ENCODE peak calls at places on chromosomes 3 and 15, in four cellular contexts. O, X, L and V are unnamed samples.

GRCh38 chr3:111764645-111765091 is 94.4 kb upstream of the PHLDB2 start:
- DNase-seq in X (peak; percentile 64), O (peak; percentile 92), L (no peak), V (no peak)

GRCh38 chr3:8557298-8557697 is 55.7 kb downstream of the LMCD1 start:
- DNase-seq in X (no peak), L (no peak), O (peak; percentile 45), V (no peak)

GRCh38 chr15:39312984-39313383 is 267.9 kb upstream of the THBS1 start:
- DNase-seq in O (peak; percentile 42), L (no peak), X (no peak), V (no peak)

GRCh38 chr15:56325186-56325585 is 40.0 kb upstream of the TEX9 start:
- DNase-seq in O (peak; percentile 53), L (no peak), X (peak; percentile 67), V (no peak)

GRCh38 chr15:95845862-95846515 is 484.5 kb upstream of the NR2F2 start:
- DNase-seq in O (peak; percentile 24), L (no peak), X (no peak), V (no peak)

GRCh38 chr3:150149651-150150051 is 179.0 kb upstream of the PFN2 start:
- DNase-seq in O (peak; percentile 96), X (peak; percentile 90), L (no peak), V (no peak)

GRCh38 chr15:94704421-94704820 is 473.1 kb downstream of the MCTP2 start:
- DNase-seq in X (no peak), L (no peak), O (no peak), V (no peak)

GRCh38 chr3:71005797-71006321 is 577.7 kb downstream of the FOXP1 start:
- DNase-seq in L (no peak), X (no peak), O (peak; percentile 32), V (no peak)

GRCh38 chr3:39519554-39519953 is 52.1 kb downstream of the MOBP start:
- DNase-seq in L (no peak), X (no peak), O (no peak), V (no peak)

GRCh38 chr3:65884072-65884471 is 154.6 kb downstream of the MAGI1 start:
- DNase-seq in X (no peak), L (no peak), O (no peak), V (no peak)

GRCh38 chr3:61560452-61561373 is 658 bp upstream of the PTPRG start:
- DNase-seq in O (peak; percentile 79), L (no peak), X (peak; percentile 85), V (peak; percentile 91)

GRCh38 chr15:84715442-84716035 is 400 bp downstream of the SEC11A start:
- DNase-seq in X (peak; percentile 16), L (no peak), O (peak; percentile 28), V (peak; percentile 50)

GRCh38 chr15:38758001-38758400 is 193.4 kb upstream of the RASGRP1 start:
- DNase-seq in L (no peak), O (peak; percentile 49), X (peak; percentile 89), V (peak; percentile 3)

GRCh38 chr3:190369701-190370295 is 18.2 kb upstream of the CLDN16 start:
- DNase-seq in X (no peak), O (no peak), L (no peak), V (no peak)

GRCh38 chr3:5021571-5022092 is 42.4 kb downstream of the BHLHE40 start:
- DNase-seq in O (peak; percentile 87), X (peak; percentile 52), L (peak; percentile 89), V (no peak)

GRCh38 chr3:63872135-63872924 is 8.7 kb downstream of the ATXN7 start:
- DNase-seq in O (peak; percentile 87), X (peak; percentile 76), L (no peak), V (no peak)

GRCh38 chr15:54594115-54594514 is 602.6 kb downstream of the RSL24D1 start:
- DNase-seq in O (no peak), X (no peak), L (no peak), V (peak; percentile 2)

GRCh38 chr3:127177226-127177625 is 15.7 kb upstream of the PRR23E start:
- DNase-seq in L (no peak), X (no peak), O (peak; percentile 21), V (no peak)
- TF ChIP-seq CTCF in L (no peak), X (peak; percentile 14), O (peak; percentile 16), V (no peak)

GRCh38 chr3:16896820-16897219 is 12.1 kb downstream of the PLCL2 start:
- DNase-seq in X (no peak), L (no peak), O (no peak), V (no peak)
- H3K4me3 ChIP-seq in X (no peak overlapping the region), L (no peak overlapping the region), O (no peak overlapping the region), V (no peak overlapping the region)

GRCh38 chr3:184423567-184423966 is 43.7 kb downstream of the CHRD start:
- DNase-seq in O (peak; percentile 30), L (no peak), X (no peak), V (no peak)
- TF ChIP-seq CTCF in O (no peak), L (no peak), X (no peak), V (no peak)

GRCh38 chr3:181713673-181714270 is 2.0 kb downstream of the SOX2 start:
- DNase-seq in X (no peak), O (no peak), L (no peak), V (no peak)
- H3K4me3 ChIP-seq in X (no peak overlapping the region), O (no peak overlapping the region), L (no peak overlapping the region), V (peak overlapping the region; percentile 78)

GRCh38 chr3:37575284-37575683 is 286.4 kb upstream of the CTDSPL start:
- DNase-seq in L (no peak), O (no peak), X (no peak), V (no peak)

GRCh38 chr3:37574177-37574958 is 287.3 kb upstream of the CTDSPL start:
- DNase-seq in O (no peak), L (no peak), X (no peak), V (no peak)

GRCh38 chr3:37569991-37570390 is 291.7 kb upstream of the CTDSPL start:
- DNase-seq in L (no peak), O (no peak), X (no peak), V (no peak)

DNA sequence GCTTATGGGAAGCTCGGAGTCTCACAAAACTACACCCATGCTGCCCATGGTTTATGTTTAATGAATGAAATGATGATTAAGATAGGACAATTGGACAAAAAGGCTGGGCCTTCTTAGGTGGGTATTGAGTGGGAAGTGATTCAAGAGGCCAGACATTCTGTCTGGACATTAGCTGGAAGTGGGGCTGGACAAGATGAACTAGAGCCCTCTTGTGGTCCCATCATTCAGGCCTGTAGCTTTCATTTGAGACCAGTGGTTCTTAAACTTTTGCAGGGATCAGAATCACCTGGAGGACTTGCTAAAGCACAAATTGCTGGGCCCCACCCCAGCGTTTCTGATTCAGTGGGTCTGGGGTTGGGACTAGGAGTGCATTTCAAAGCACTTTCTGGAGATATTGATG is 290.4 kb upstream of the CTDSPL start:
- DNase-seq in O (peak; percentile 19), L (no peak), X (no peak), V (no peak)
- TF ChIP-seq CTCF in O (peak; percentile 12), L (no peak), X (peak; percentile 18), V (no peak)

GRCh38 chr3:142723968-142724681 is at the start of gene TRPC1:
- DNase-seq in O (peak; percentile 79), L (peak; percentile 41), X (peak; percentile 81), V (peak; percentile 91)

GRCh38 chr3:142725352-142725739 is 1.5 kb downstream of the TRPC1 start:
- DNase-seq in X (no peak), L (no peak), O (no peak), V (no peak)

GRCh38 chr3:142724682-142725351 is 983 bp downstream of the TRPC1 start:
- DNase-seq in X (peak; percentile 23), O (peak; percentile 43), L (no peak), V (peak; percentile 21)

GRCh38 chr3:142726017-142726416 is 2.2 kb downstream of the TRPC1 start:
- DNase-seq in O (no peak), X (no peak), L (no peak), V (no peak)

DNA sequence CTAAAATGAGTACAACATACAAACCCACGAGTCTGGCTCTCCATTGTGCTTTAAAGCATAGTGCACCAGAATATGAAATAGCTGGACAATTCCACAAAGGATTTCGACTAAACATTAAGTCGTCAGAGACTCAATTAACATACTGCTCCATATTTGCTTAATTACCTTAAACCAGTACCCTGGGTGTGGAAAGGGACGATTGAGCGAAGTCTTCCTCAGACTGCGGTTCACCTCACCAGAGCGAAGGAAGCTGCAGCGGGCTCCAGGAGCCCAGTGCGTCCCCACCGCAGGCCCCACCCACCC is 218 bp upstream of the TRPC1 start:
- DNase-seq in X (no peak), O (no peak), L (no peak), V (no peak)
- H3K4me3 ChIP-seq in X (peak overlapping the region; percentile 76), O (peak overlapping the region; percentile 74), L (peak overlapping the region; percentile 88), V (peak overlapping the region; percentile 58)

GRCh38 chr3:69324362-69325025 is 61.4 kb downstream of the FRMD4B start:
- DNase-seq in O (no peak), L (no peak), X (no peak), V (no peak)
- TF ChIP-seq CTCF in O (peak; percentile 21), L (peak; percentile 29), X (peak; percentile 19), V (peak; percentile 9)

GRCh38 chr3:197171481-197172067 is 126.8 kb downstream of the DLG1 start:
- DNase-seq in L (no peak), X (peak; percentile 8), O (peak; percentile 36), V (no peak)
- H3K4me3 ChIP-seq in L (no peak overlapping the region), X (no peak overlapping the region), O (no peak overlapping the region), V (no peak overlapping the region)